ENCODE peak calls at places on chromosome 18, in six cellular contexts. U, Z, S, R, G and M are unnamed samples.

GRCh38 chr18:11859903-11860407 is 8.7 kb downstream of the CHMP1B start:
- DNase-seq in R (no peak), S (peak; percentile 83), Z (peak; percentile 90), G (no peak), U (no peak), M (no peak)

GRCh38 chr18:69483574-69483973 is 82.9 kb downstream of the DOK6 start:
- DNase-seq in G (no peak), Z (no peak), S (no peak), R (no peak), U (no peak), M (no peak)

GRCh38 chr18:57583297-57583835 is 3.1 kb downstream of the FECH start:
- DNase-seq in U (no peak), S (no peak), G (no peak), R (no peak), Z (no peak), M (no peak)

GRCh38 chr18:11857177-11857887 is 6.1 kb downstream of the CHMP1B start:
- DNase-seq in G (no peak), U (peak; percentile 44), R (peak; percentile 56), Z (peak; percentile 100), S (peak; percentile 95), M (peak; percentile 48)

GRCh38 chr18:59985289-59985688 is 85.5 kb downstream of the PMAIP1 start:
- DNase-seq in R (no peak), S (no peak), G (no peak), U (no peak), Z (no peak), M (no peak)

GRCh38 chr18:26503382-26503781 is 45.0 kb downstream of the KCTD1 start:
- DNase-seq in S (no peak), R (no peak), G (no peak), Z (no peak), U (no peak), M (no peak)

GRCh38 chr18:27991391-27991790 is 185.5 kb downstream of the CDH2 start:
- DNase-seq in G (no peak), Z (no peak), S (no peak), R (no peak), U (no peak), M (no peak)

GRCh38 chr18:22556271-22556990 is 138.7 kb upstream of the CTAGE1 start:
- DNase-seq in U (peak; percentile 58), G (no peak), R (peak; percentile 55), Z (peak; percentile 38), S (no peak), M (no peak)

GRCh38 chr18:48781041-48781989 is 169.4 kb downstream of the SMAD7 start:
- DNase-seq in U (peak; percentile 70), S (no peak), Z (peak; percentile 39), R (peak; percentile 79), G (peak; percentile 37), M (peak; percentile 44)

GRCh38 chr18:12076424-12077140 is 17.1 kb upstream of the ANKRD62 start:
- DNase-seq in U (peak; percentile 46), Z (peak; percentile 7), G (no peak), S (no peak), R (peak; percentile 55), M (no peak)

GRCh38 chr18:3262234-3263171 is 570 bp downstream of the MYL12B start:
- DNase-seq in S (no peak), Z (no peak), R (no peak), G (no peak), U (no peak), M (no peak)

GRCh38 chr18:47997338-47997780 is 66.9 kb upstream of the SMAD2 start:
- DNase-seq in G (no peak), R (no peak), U (no peak), S (no peak), Z (no peak), M (no peak)

GRCh38 chr18:49022311-49023280 is 71.8 kb upstream of the SMAD7 start:
- DNase-seq in U (no peak), S (no peak), R (peak; percentile 19), Z (no peak), G (peak; percentile 13), M (peak; percentile 12)

GRCh38 chr18:48868468-48869466 is 82.0 kb downstream of the SMAD7 start:
- DNase-seq in G (no peak), R (peak; percentile 37), U (no peak), Z (peak; percentile 34), S (no peak), M (no peak)

GRCh38 chr18:6543330-6543908 is 128.7 kb upstream of the L3MBTL4 start:
- DNase-seq in Z (peak; percentile 55), G (no peak), S (no peak), U (no peak), R (no peak), M (no peak)

GRCh38 chr18:69102959-69103358 is 297.7 kb upstream of the DOK6 start:
- DNase-seq in U (no peak), G (no peak), Z (peak; percentile 13), S (peak; percentile 3), R (no peak), M (no peak)

GRCh38 chr18:13893418-13893760 is 21.9 kb downstream of the MC2R start:
- DNase-seq in S (no peak), U (no peak), G (no peak), R (no peak), Z (no peak), M (no peak)

GRCh38 chr18:25672490-25672889 is 320.5 kb upstream of the ZNF521 start:
- DNase-seq in R (no peak), G (no peak), U (no peak), Z (no peak), S (no peak), M (no peak)

GRCh38 chr18:50194623-50195532 is at the start of gene MYO5B:
- DNase-seq in G (peak; percentile 73), S (peak; percentile 42), Z (no peak), U (peak; percentile 92), R (peak; percentile 91), M (no peak)
- TF ChIP-seq CTCF in G (peak; percentile 77), S (peak; percentile 45), Z (no peak), U (peak; percentile 29), R (peak; percentile 33), M (no peak)

GRCh38 chr18:9337875-9338274 is 3.3 kb downstream of the TWSG1 start:
- DNase-seq in G (no peak), S (no peak), R (no peak), U (no peak), Z (peak; percentile 70), M (no peak)

GRCh38 chr18:9333441-9334350 is 877 bp upstream of the TWSG1 start:
- DNase-seq in R (no peak), Z (no peak), U (no peak), G (no peak), S (no peak), M (no peak)

GRCh38 chr18:9336827-9337226 is 2.3 kb downstream of the TWSG1 start:
- DNase-seq in G (no peak), U (no peak), S (no peak), Z (no peak), R (no peak), M (no peak)

GRCh38 chr18:9335255-9336045 is 877 bp downstream of the TWSG1 start:
- DNase-seq in R (no peak), G (no peak), U (no peak), S (no peak), Z (peak; percentile 29), M (no peak)

GRCh38 chr18:9334351-9335254 is at the start of gene TWSG1:
- DNase-seq in S (peak; percentile 82), R (peak; percentile 93), G (peak; percentile 75), Z (peak; percentile 93), U (peak; percentile 91), M (peak; percentile 98)
- TF ChIP-seq POLR2A in S (no peak), R (no peak), G (no peak), Z (no peak), U (no peak), M (no peak)

GRCh38 chr18:79353238-79353637 is 42.5 kb upstream of the NFATC1 start:
- DNase-seq in U (no peak), G (no peak), R (no peak), S (no peak), Z (peak; percentile 20), M (no peak)
- TF ChIP-seq CTCF in U (no peak), G (no peak), R (no peak), S (peak; percentile 40), Z (no peak), M (no peak)

GRCh38 chr18:62715439-62715792 is at the start of gene PHLPP1:
- DNase-seq in Z (no peak), G (no peak), R (no peak), S (no peak), U (no peak), M (no peak)

GRCh38 chr18:62713651-62714247 is 1.6 kb upstream of the PHLPP1 start:
- DNase-seq in G (no peak), Z (peak; percentile 40), U (no peak), R (no peak), S (no peak), M (no peak)

GRCh38 chr18:62715829-62716678 is 713 bp downstream of the PHLPP1 start:
- DNase-seq in U (peak; percentile 69), Z (peak; percentile 59), S (peak; percentile 16), R (peak; percentile 67), G (peak; percentile 53), M (peak; percentile 26)

GRCh38 chr18:62716679-62717058 is 1.3 kb downstream of the PHLPP1 start:
- DNase-seq in R (peak; percentile 45), S (no peak), U (peak; percentile 49), Z (no peak), G (no peak), M (peak; percentile 88)

DNA sequence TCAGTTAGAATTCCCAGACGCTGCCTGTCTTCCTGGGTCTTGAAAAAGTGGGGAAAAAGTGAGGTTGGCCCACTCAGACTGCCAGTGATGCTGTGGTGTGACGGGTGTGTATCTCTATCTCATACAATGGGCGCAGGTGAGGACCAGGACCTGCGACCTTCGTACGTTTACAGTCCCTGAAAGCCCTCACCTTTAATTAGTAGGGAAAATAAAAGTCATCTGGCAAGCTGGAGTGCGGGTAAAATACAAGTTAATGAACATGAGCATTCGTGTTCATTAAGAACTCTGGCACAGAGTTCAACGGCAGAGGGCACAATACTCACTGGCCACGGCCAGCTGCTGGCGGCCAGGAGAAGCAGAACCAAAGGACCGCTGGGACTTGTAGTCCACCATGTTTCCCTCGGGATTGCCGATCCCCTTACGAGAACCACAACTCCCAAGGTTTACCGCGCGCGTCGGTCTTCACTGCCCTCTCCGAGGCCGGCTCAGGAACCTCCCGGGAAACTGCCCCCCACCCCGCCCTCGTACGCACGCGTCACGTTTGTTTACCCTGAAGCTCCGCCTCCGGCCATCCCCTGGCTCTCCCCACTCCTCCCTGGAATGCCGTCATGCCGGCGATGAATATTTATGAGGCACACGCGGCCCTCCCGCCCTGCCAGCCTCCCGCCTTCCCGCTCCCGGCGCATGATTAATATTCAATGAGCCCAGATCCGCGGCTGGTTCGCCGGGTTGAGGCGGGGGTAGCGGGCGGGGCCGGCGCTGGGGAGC is 486 bp upstream of the PHLPP1 start:
- DNase-seq in U (peak; percentile 99), Z (peak; percentile 100), S (peak; percentile 99), R (peak; percentile 99), G (peak; percentile 99), M (peak; percentile 100)
- TF ChIP-seq POLR2A in U (no peak), Z (no peak), S (no peak), R (no peak), G (no peak), M (no peak)